ENCODE peak calls at places on chromosome 1, in nine cellular contexts. E is mesendoderm; U is SJSA1; O is right atrium auricular region; P is CD8-positive, alpha-beta T cell; N is suprapubic skin; M is esophagus squamous epithelium; Q is effector memory CD4-positive, alpha-beta T cell; D is CD8-positive, alpha-beta memory T cell. G is an unnamed sample.

GRCh38 chr1:32878183-32878582 is 7.5 kb upstream of the FNDC5 start:
- DNase-seq in M (no peak), E (peak), Q (no peak), O (no peak), U (no peak), D (no peak), P (no peak), N (peak), G (peak)

GRCh38 chr1:152517237-152517811 is 3.0 kb downstream of the CRCT1 start:
- DNase-seq in M (no peak), D (no peak), P (no peak), Q (no peak), E (no peak), N (no peak), O (no peak), U (no peak), G (no peak)

GRCh38 chr1:19038096-19038495 is 81.6 kb upstream of the IFFO2 start:
- DNase-seq in N (no peak), O (no peak), Q (no peak), U (no peak), M (no peak), D (no peak), P (no peak), E (no peak), G (no peak)

GRCh38 chr1:25163986-25164385 is 68.3 kb downstream of the SYF2 start:
- DNase-seq in M (no peak), P (no peak), U (no peak), N (no peak), D (no peak), O (no peak), E (no peak), Q (no peak), G (no peak)

GRCh38 chr1:193013005-193013404 is 46.2 kb downstream of the UCHL5 start:
- DNase-seq in M (no peak), N (no peak), P (no peak), O (no peak), E (no peak), Q (no peak), D (no peak), U (no peak), G (no peak)

GRCh38 chr1:7474786-7475502 is 296.2 kb upstream of the VAMP3 start:
- DNase-seq in Q (no peak), M (no peak), N (no peak), P (no peak), U (no peak), E (peak), O (no peak), D (no peak), G (no peak)

GRCh38 chr1:33710989-33711388 is 152.9 kb upstream of the HMGB4 start:
- DNase-seq in Q (no peak), O (no peak), M (no peak), U (no peak), P (no peak), D (no peak), N (no peak), E (no peak), G (no peak)

GRCh38 chr1:165827199-165828102 is at the start of gene UCK2:
- DNase-seq in D (peak), O (peak), Q (peak), U (peak), M (no peak), N (peak), E (peak), P (peak), G (peak)

GRCh38 chr1:225318706-225319575 is 108.9 kb downstream of the LBR start:
- DNase-seq in O (no peak), P (peak), U (peak), E (peak), N (no peak), D (no peak), M (no peak), Q (no peak), G (no peak)

GRCh38 chr1:78440381-78440793 is 50.4 kb upstream of the PTGFR start:
- DNase-seq in N (no peak), M (no peak), P (no peak), D (no peak), U (no peak), E (no peak), O (no peak), Q (no peak), G (no peak)

GRCh38 chr1:31984419-31985347 is 29.0 kb upstream of the KHDRBS1 start:
- DNase-seq in M (no peak), O (no peak), Q (peak), U (no peak), E (no peak), D (peak), N (no peak), P (peak), G (no peak)

DNA sequence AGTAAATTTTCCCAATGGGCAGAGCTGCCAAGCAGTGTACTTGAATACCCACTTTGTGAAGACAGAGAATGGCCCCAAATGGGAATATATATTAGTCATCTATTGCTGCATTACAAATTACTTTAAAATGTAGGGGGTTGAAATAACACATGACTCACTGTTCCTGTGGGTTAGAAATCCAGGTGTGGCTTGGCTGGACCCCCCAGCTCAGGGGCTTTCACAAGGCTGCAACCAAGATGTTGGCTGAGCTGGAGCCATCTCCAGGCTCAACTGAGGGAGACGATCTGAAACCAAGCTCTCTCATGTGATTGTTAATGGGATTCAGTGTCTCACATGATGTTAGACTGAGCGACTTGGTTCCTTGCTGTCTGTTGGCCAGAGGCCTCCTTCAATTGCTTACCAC is 33.4 kb upstream of the ARHGAP29 start:
- DNase-seq in U (peak), Q (no peak), E (no peak), M (no peak), P (no peak), N (no peak), D (no peak), O (no peak), G (no peak)
- H3K27ac ChIP-seq in U (peak), Q (no peak), E (no peak), M (no peak), P (no peak), N (no peak), D (no peak), O (no peak), G (no peak)

GRCh38 chr1:12432897-12433296 is 185.1 kb downstream of the DHRS3 start:
- DNase-seq in N (no peak), U (no peak), P (no peak), M (no peak), O (no peak), Q (no peak), E (no peak), D (no peak), G (no peak)
- H3K27ac ChIP-seq in N (no peak), U (no peak), P (no peak), M (peak), O (peak), Q (no peak), E (no peak), D (peak), G (peak)

GRCh38 chr1:207397525-207397926 is 56.6 kb upstream of the CR2 start:
- DNase-seq in Q (no peak), D (no peak), O (no peak), N (no peak), U (peak), P (no peak), E (peak), M (no peak), G (no peak)

GRCh38 chr1:207396360-207396759 is 57.8 kb upstream of the CR2 start:
- DNase-seq in P (no peak), M (no peak), O (no peak), E (peak), U (no peak), D (no peak), Q (no peak), N (no peak), G (no peak)

GRCh38 chr1:207388721-207389120 is 65.4 kb upstream of the CR2 start:
- DNase-seq in N (no peak), E (no peak), M (no peak), D (no peak), Q (no peak), O (no peak), P (no peak), U (no peak), G (no peak)

GRCh38 chr1:207389728-207390464 is 64.2 kb upstream of the CR2 start:
- DNase-seq in M (no peak), O (no peak), Q (no peak), U (peak), N (no peak), P (no peak), E (no peak), D (no peak), G (no peak)

DNA sequence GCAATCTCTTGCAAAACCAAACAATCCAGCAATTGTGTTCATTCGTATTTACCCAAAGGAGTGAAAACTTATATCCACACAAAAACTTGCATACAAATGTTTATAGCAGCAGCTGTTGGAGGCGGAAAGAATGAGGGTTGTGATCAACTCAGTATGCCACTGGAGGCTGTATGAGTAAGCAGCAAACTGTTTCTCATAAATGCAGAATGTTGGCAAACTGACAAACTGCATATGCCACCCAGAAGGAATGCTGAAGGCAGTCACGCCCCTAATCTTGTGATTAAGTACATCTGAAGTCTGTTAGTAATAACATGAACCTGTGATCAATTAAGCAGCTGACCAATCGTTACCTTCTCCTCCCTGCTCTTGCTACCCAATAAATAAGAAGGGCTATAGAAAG is 60.5 kb upstream of the CR2 start:
- DNase-seq in P (no peak), M (no peak), O (no peak), N (no peak), U (peak), Q (no peak), D (no peak), E (no peak), G (no peak)
- H3K27ac ChIP-seq in P (no peak), M (no peak), O (no peak), N (peak), U (peak), Q (no peak), D (no peak), E (no peak), G (no peak)

DNA sequence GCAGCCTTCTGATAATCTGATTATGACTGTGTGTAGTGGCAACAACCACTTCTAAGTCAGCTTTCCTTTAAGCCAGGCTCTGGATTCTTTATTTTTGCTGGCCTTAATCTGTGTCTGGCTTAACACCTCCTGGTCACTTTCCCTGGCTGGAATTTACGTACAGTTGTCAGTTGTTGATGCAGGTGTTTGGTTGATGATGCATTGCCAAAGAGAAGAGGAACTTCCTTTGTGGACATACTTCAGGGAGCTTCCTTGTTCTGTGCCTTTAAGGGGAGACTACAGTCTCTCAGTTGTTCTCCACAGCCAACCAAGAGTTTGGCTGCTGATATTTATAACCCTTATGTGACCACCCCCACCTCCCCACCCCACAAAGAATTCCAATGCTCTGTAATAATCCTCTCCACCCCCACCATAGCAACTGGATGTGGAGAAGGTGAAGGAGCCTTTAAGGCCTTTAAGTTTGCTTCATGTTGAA is 96.0 kb upstream of the BMP8A start:
- DNase-seq in P (no peak), Q (no peak), U (peak), D (no peak), M (no peak), O (no peak), E (peak), N (no peak), G (no peak)
- H3K27ac ChIP-seq in P (no peak), Q (no peak), U (peak), D (no peak), M (peak), O (peak), E (peak), N (peak), G (no peak)